ENCODE peak calls at places on chromosomes 12 and 14, in nine cellular contexts. H, P, D, M, K, J, A, Z and B are unnamed samples.
A peak's percentile ranks its signal among the peaks of the same experiment; 100 is the strongest.

GRCh38 chr14:87522575-87522974 is 470.4 kb downstream of the GALC start:
- DNase-seq in H (no peak), P (no peak), D (no peak), M (no peak), K (no peak), J (peak; percentile 11), A (no peak), Z (no peak), B (no peak)

GRCh38 chr12:51592034-51592705 is 1.1 kb downstream of the SCN8A start:
- DNase-seq in H (no peak), P (peak; percentile 59), D (no peak), M (no peak), K (no peak), J (no peak), A (no peak), Z (no peak), B (no peak)

GRCh38 chr12:56591961-56592360 is 38.2 kb downstream of the BAZ2A start:
- DNase-seq in H (no peak), P (no peak), D (no peak), M (no peak), K (no peak), J (no peak), A (no peak), Z (no peak), B (no peak)

GRCh38 chr14:66624319-66624937 is 116.5 kb downstream of the GPHN start:
- DNase-seq in H (peak; percentile 36), P (peak; percentile 81), D (peak; percentile 54), M (no peak), K (peak; percentile 36), J (peak; percentile 27), A (no peak), Z (no peak), B (no peak)

GRCh38 chr14:86646688-86647687 is 1117.0 kb downstream of the FLRT2 start:
- DNase-seq in H (no peak), P (peak; percentile 3), D (no peak), M (no peak), K (no peak), J (peak; percentile 23), A (no peak), Z (no peak), B (no peak)

GRCh38 chr12:51911788-51912711 is 4.7 kb downstream of the ACVRL1 start:
- DNase-seq in H (peak; percentile 61), P (peak; percentile 35), D (peak; percentile 83), M (no peak), K (no peak), J (no peak), A (no peak), Z (peak; percentile 71), B (no peak)

GRCh38 chr12:57229041-57229633 is 374 bp upstream of the SHMT2 start:
- DNase-seq in H (no peak), P (no peak), D (no peak), M (no peak), K (no peak), J (peak; percentile 50), A (no peak), Z (no peak), B (no peak)

GRCh38 chr14:97634786-97635185 is 837.6 kb downstream of the VRK1 start:
- DNase-seq in H (no peak), P (no peak), D (no peak), M (no peak), K (no peak), J (no peak), A (no peak), Z (no peak), B (no peak)

GRCh38 chr12:111444314-111444705 is 38.6 kb downstream of the SH2B3 start:
- DNase-seq in H (no peak), P (no peak), D (no peak), M (no peak), K (no peak), J (peak; percentile 74), A (no peak), Z (no peak), B (peak; percentile 6)

GRCh38 chr12:2248087-2248900 is 195.5 kb downstream of the CACNA1C start:
- DNase-seq in H (no peak), P (peak; percentile 21), D (no peak), M (no peak), K (no peak), J (no peak), A (no peak), Z (no peak), B (no peak)

GRCh38 chr14:78450945-78451344 is 280.8 kb downstream of the NRXN3 start:
- DNase-seq in H (no peak), P (no peak), D (no peak), M (no peak), K (no peak), J (no peak), A (no peak), Z (no peak), B (no peak)

GRCh38 chr14:80202888-80203562 is 8.3 kb downstream of the DIO2 start:
- DNase-seq in H (no peak), P (no peak), D (no peak), M (no peak), K (no peak), J (peak; percentile 41), A (no peak), Z (no peak), B (no peak)
- TF ChIP-seq CTCF in H (no peak), P (peak; percentile 35), D (peak; percentile 15), M (peak; percentile 67), K (peak; percentile 18), J (peak; percentile 83), A (no peak), Z (peak; percentile 14), B (peak; percentile 56)

GRCh38 chr12:15011162-15011561 is 38.3 kb downstream of the PDE6H start:
- DNase-seq in H (no peak), P (no peak), D (no peak), M (no peak), K (no peak), J (peak; percentile 23), A (no peak), Z (no peak), B (no peak)
- TF ChIP-seq CTCF in H (no peak), P (peak; percentile 18), D (peak; percentile 17), M (peak; percentile 5), K (peak; percentile 3), J (peak; percentile 66), A (no peak), Z (no peak), B (peak; percentile 34)

GRCh38 chr14:58884442-58884841 is 246.7 kb downstream of the DACT1 start:
- DNase-seq in H (no peak), P (no peak), D (no peak), M (no peak), K (no peak), J (peak; percentile 8), A (no peak), Z (no peak), B (no peak)
- TF ChIP-seq CTCF in H (peak; percentile 5), P (no peak), D (peak; percentile 19), M (no peak), K (no peak), J (peak; percentile 69), A (peak; percentile 18), Z (no peak), B (peak; percentile 56)

GRCh38 chr14:73173092-73173735 is 36.9 kb downstream of the PSEN1 start:
- DNase-seq in H (no peak), P (peak; percentile 75), D (no peak), M (no peak), K (peak; percentile 59), J (peak; percentile 72), A (no peak), Z (no peak), B (no peak)
- TF ChIP-seq CTCF in H (peak; percentile 50), P (peak; percentile 55), D (peak; percentile 48), M (no peak), K (peak; percentile 45), J (peak; percentile 90), A (peak; percentile 54), Z (peak; percentile 32), B (peak; percentile 76)

GRCh38 chr12:121209629-121210572 is at the start of gene P2RX4:
- DNase-seq in H (peak; percentile 89), P (peak; percentile 59), D (peak; percentile 96), M (no peak), K (no peak), J (peak; percentile 90), A (peak; percentile 81), Z (peak; percentile 93), B (peak; percentile 85)
- TF ChIP-seq CTCF in H (peak; percentile 20), P (no peak), D (peak; percentile 35), M (peak; percentile 53), K (peak; percentile 11), J (peak; percentile 72), A (peak; percentile 52), Z (peak; percentile 12), B (peak; percentile 25)

DNA sequence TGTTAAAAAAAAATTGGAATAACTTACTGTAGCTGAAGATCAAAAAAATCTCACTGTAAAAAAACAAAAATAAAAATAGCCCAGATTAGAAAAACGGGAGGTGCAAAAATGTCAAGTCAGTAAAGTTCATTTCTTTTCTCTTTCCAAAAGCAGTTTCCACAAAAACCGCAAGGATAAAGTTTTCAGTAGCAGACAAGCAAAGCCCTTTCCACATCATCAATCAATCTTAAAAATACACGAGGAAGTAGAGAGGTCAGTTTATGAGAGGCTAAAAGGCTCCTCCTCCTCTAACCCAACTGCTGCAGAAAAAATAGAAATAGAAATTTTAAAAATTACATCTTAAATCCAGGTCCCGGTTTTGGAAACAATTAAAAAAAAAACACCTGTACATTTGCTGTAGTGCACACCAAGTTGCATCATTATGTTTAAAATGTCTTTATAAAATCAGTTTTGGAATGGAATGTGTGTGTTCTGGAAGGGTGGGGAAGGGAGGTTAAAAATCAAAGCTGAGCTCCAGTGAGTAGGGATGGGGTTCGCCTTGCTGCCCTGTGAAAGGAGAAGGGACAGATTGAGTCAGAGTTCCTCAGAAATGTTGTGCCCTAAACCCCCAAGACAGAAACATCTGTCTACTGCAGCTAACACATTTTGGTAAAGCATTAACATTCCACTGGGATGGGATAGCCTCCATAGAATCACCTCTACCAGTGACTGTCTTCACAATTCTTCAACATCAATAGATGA is 5.8 kb downstream of the HNRNPC start:
- DNase-seq in H (no peak), P (peak; percentile 45), D (no peak), M (no peak), K (no peak), J (no peak), A (no peak), Z (no peak), B (no peak)
- TF ChIP-seq CTCF in H (no peak), P (no peak), D (no peak), M (no peak), K (no peak), J (no peak), A (no peak), Z (no peak), B (no peak)

GRCh38 chr14:94360945-94361565 is 27.3 kb downstream of the SERPINA1 start:
- DNase-seq in H (no peak), P (no peak), D (no peak), M (no peak), K (no peak), J (no peak), A (no peak), Z (no peak), B (peak; percentile 22)

GRCh38 chr14:94356379-94357056 is 31.9 kb downstream of the SERPINA1 start:
- DNase-seq in H (no peak), P (no peak), D (no peak), M (no peak), K (no peak), J (no peak), A (no peak), Z (no peak), B (no peak)

GRCh38 chr14:94354638-94355185 is 31.6 kb upstream of the SERPINA6 start:
- DNase-seq in H (no peak), P (no peak), D (no peak), M (no peak), K (no peak), J (no peak), A (no peak), Z (no peak), B (no peak)

GRCh38 chr14:94357166-94357565 is 31.2 kb downstream of the SERPINA1 start:
- DNase-seq in H (no peak), P (no peak), D (no peak), M (no peak), K (no peak), J (no peak), A (no peak), Z (no peak), B (no peak)

GRCh38 chr14:94355191-94355794 is 32.2 kb upstream of the SERPINA6 start:
- DNase-seq in H (peak; percentile 31), P (peak; percentile 72), D (peak; percentile 82), M (no peak), K (no peak), J (no peak), A (no peak), Z (no peak), B (no peak)
- TF ChIP-seq CTCF in H (no peak), P (peak; percentile 75), D (peak; percentile 49), M (peak; percentile 74), K (peak; percentile 57), J (no peak), A (peak; percentile 41), Z (peak; percentile 41), B (peak; percentile 64)